ENCODE peak calls at places on chromosomes 7 and 10, in five cellular contexts. O is hepatocyte, Q is right lobe of liver, K is upper lobe of right lung, Y is neuronal stem cell. Z is an unnamed sample.

GRCh38 chr7:149310113-149310836 is 48.3 kb downstream of the ZNF783 start:
- DNase-seq in O (peak), Q (no peak), K (no peak), Y (no peak), Z (no peak)

GRCh38 chr7:156777364-156778069 is 115.5 kb downstream of the LMBR1 start:
- DNase-seq in O (no peak), Q (no peak), K (no peak), Y (no peak), Z (no peak)

GRCh38 chr10:69716711-69717560 is 84.8 kb upstream of the COL13A1 start:
- DNase-seq in O (peak), Q (peak), K (peak), Y (peak), Z (peak)

GRCh38 chr7:92682767-92683539 is 92.8 kb upstream of the FAM133B start:
- DNase-seq in O (no peak), Q (no peak), K (no peak), Y (no peak), Z (no peak)

GRCh38 chr7:38190010-38190409 is 12.0 kb downstream of the STARD3NL start:
- DNase-seq in O (no peak), Q (no peak), K (no peak), Y (no peak), Z (no peak)

GRCh38 chr10:109941193-109941872 is 18.0 kb upstream of the XPNPEP1 start:
- DNase-seq in O (no peak), Q (no peak), K (no peak), Y (no peak), Z (no peak)

GRCh38 chr10:69389827-69390490 is 26.8 kb downstream of the TACR2 start:
- DNase-seq in O (no peak), Q (peak), K (no peak), Y (no peak), Z (no peak)

GRCh38 chr10:88150338-88150737 is 286.9 kb downstream of the PTEN start:
- DNase-seq in O (no peak), Q (no peak), K (no peak), Y (no peak), Z (no peak)

GRCh38 chr10:14560274-14560673 is 214.4 kb downstream of the FAM107B start:
- DNase-seq in O (no peak), Q (no peak), K (peak), Y (no peak), Z (peak)

GRCh38 chr10:126111562-126111961 is 215.2 kb downstream of the FANK1 start:
- DNase-seq in O (no peak), Q (no peak), K (no peak), Y (no peak), Z (no peak)

GRCh38 chr7:157674027-157674714 is 337.4 kb downstream of the DNAJB6 start:
- DNase-seq in O (no peak), Q (no peak), K (peak), Y (no peak), Z (no peak)

GRCh38 chr10:17084989-17085725 is 44.5 kb downstream of the CUBN start:
- DNase-seq in O (no peak), Q (no peak), K (no peak), Y (no peak), Z (no peak)

GRCh38 chr10:102504179-102504975 is 605 bp downstream of the SUFU start:
- DNase-seq in O (peak), Q (peak), K (peak), Y (peak), Z (peak)

GRCh38 chr10:102502337-102503151 is at the start of gene ACTR1A:
- DNase-seq in O (peak), Q (peak), K (peak), Y (peak), Z (peak)

GRCh38 chr10:102503264-102504178 is at the start of gene SUFU:
- DNase-seq in O (peak), Q (peak), K (peak), Y (peak), Z (peak)

GRCh38 chr10:102505462-102506115 is 1.8 kb downstream of the SUFU start:
- DNase-seq in O (no peak), Q (no peak), K (peak), Y (no peak), Z (no peak)

GRCh38 chr10:102504976-102505300 is 1.2 kb downstream of the SUFU start:
- DNase-seq in O (no peak), Q (no peak), K (peak), Y (no peak), Z (no peak)
- H3K4me3 ChIP-seq in O (peak), Q (peak), K (peak), Y (peak), Z (peak)

DNA sequence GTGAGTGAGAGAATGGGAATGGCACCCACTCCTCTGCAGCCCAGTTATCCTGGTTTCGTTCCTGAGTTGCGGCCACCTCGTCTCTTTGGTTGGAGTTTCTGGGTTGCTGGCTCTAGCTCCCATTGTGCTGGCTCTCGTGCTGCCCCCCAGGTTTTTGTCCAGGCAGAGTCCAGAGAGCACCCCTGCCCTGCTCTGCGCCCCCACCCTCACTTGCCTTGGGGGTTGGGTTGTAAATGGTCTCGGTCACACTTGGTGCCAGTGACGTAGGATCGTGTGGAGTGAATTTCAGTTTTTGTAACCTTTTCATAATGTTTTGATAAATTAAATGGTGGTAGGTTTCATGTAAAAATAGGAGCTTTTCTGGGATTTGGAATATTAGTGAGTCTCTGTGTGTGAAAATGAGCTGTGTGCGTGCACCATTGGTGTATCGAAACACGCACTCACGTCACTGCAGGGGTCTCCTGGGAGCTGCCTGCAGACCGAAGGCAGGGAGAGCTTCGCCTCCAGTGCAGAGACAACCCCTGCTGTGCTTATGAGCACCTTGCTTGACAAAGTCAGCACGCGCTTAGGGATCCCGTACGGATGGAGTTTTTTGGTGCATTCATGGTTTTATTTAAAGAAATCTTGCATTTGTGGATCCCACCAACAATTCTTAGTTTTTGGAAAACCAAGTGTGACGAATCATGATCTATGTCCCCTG is 32.9 kb downstream of the PFKP start:
- DNase-seq in O (no peak), Q (no peak), K (no peak), Y (no peak), Z (no peak)
- H3K27ac ChIP-seq in O (no peak), Q (no peak), K (no peak), Y (no peak), Z (no peak)

GRCh38 chr7:51318001-51318400 is 1.4 kb upstream of the COBL start:
- DNase-seq in O (no peak), Q (no peak), K (no peak), Y (no peak), Z (no peak)
- H3K4me3 ChIP-seq in O (no peak), Q (peak), K (no peak), Y (no peak), Z (no peak)

GRCh38 chr7:137949416-137950262 is 52.2 kb downstream of the CREB3L2 start:
- DNase-seq in O (no peak), Q (no peak), K (no peak), Y (no peak), Z (no peak)

GRCh38 chr7:137950263-137950621 is 51.6 kb downstream of the CREB3L2 start:
- DNase-seq in O (no peak), Q (no peak), K (no peak), Y (no peak), Z (no peak)

GRCh38 chr7:137947031-137947430 is 54.9 kb downstream of the CREB3L2 start:
- DNase-seq in O (no peak), Q (no peak), K (no peak), Y (no peak), Z (no peak)

GRCh38 chr7:137948083-137948844 is 53.6 kb downstream of the CREB3L2 start:
- DNase-seq in O (no peak), Q (no peak), K (no peak), Y (no peak), Z (no peak)

DNA sequence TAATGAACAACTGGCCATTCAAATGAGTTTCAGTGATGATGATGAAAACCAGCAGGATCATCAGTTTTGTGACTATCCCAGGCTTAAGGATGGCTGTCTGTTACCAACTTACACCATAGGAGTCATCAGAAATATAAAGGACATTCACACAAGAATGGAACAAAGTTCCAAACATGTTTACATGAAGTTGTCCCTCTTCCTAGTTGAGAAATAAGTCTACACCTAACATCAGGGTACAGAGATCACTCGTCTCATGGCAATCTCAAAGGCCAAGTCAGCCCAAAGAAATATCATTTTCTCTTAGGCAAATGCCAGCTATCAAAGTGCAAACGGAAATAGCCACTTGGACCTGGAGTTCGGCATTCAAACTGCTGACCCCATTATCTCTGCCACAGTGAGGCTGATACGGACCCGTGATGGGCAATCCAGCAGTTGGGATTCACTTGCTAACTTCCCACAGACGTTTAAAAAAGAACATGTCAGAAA is 53.0 kb downstream of the CREB3L2 start:
- DNase-seq in O (no peak), Q (no peak), K (no peak), Y (no peak), Z (no peak)
- H3K27ac ChIP-seq in O (peak), Q (peak), K (no peak), Y (no peak), Z (no peak)

DNA sequence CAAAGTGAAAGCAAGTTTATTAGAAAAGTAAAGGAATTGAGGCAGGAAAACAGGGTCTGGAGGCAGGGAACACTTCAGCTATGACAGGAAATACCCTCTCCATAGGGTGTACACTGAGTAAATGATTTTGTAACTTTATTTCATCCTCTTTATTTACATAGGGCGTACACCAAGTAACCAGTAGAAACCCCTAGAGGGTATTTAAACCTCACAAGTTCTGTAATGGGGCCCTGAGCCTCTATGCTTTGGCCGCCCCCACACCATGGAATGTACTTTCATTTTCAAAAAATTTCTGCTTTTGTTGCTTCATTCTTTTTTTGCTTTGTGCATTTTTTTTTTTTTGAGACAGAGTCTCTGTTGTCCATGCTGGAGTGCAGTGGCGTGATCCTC is 1.4 kb upstream of the PSMG3 start:
- DNase-seq in O (peak), Q (no peak), K (no peak), Y (no peak), Z (peak)
- H3K4me3 ChIP-seq in O (peak), Q (peak), K (peak), Y (no peak), Z (peak)

GRCh38 chr7:69749358-69749757 is 151.1 kb downstream of the AUTS2 start:
- DNase-seq in O (no peak), Q (no peak), K (no peak), Y (no peak), Z (no peak)
- H3K27ac ChIP-seq in O (no peak), Q (no peak), K (no peak), Y (no peak), Z (no peak)

GRCh38 chr10:82411416-82411815 is 536.4 kb downstream of the NRG3 start:
- DNase-seq in O (no peak), Q (no peak), K (no peak), Y (no peak), Z (no peak)
- H3K4me3 ChIP-seq in O (no peak), Q (no peak), K (no peak), Y (no peak), Z (no peak)

GRCh38 chr10:72277340-72277995 is 3.7 kb downstream of the DDIT4 start:
- DNase-seq in O (no peak), Q (no peak), K (no peak), Y (no peak), Z (no peak)

GRCh38 chr10:72276421-72277339 is 3.0 kb downstream of the DDIT4 start:
- DNase-seq in O (peak), Q (no peak), K (no peak), Y (no peak), Z (no peak)

GRCh38 chr10:72278668-72279393 is 5.1 kb downstream of the DDIT4 start:
- DNase-seq in O (no peak), Q (no peak), K (no peak), Y (no peak), Z (no peak)

GRCh38 chr10:72276013-72276387 is 2.3 kb downstream of the DDIT4 start:
- DNase-seq in O (no peak), Q (peak), K (no peak), Y (no peak), Z (peak)

GRCh38 chr10:72277996-72278667 is 4.4 kb downstream of the DDIT4 start:
- DNase-seq in O (no peak), Q (no peak), K (no peak), Y (no peak), Z (no peak)
- H3K27ac ChIP-seq in O (peak), Q (no peak), K (no peak), Y (no peak), Z (no peak)

DNA sequence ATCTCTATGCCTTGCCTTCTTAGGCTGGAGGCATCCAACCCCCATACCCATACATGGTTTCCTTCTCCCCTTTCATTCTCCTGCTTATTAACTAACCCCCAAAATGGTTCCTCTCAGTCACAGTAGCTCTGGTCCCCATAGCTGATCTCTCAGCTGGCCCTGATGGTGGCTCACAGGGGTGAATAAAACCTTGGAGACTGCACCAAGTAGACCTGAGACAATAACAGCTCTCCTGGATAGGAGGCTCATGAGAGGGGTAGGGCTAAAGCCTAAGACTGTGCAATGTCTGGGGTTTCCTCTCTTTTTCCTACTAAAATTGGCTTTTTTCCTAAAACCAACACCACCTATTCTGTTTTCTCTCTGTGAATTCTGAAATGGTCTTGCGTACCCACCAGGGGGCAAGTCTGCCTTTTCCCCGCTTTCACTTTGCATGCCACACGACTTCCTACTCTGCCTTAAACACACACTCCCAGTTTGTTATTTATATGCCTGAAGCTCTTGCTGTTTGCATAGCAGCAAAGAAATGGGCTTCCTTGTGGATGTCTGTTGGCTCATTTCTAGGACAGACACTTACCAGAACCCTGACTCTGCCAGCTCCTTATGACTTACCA is 18.4 kb upstream of the PON1 start:
- DNase-seq in O (no peak), Q (no peak), K (no peak), Y (no peak), Z (no peak)
- H3K4me3 ChIP-seq in O (no peak), Q (no peak), K (no peak), Y (no peak), Z (no peak)